ENCODE peak calls at places on chromosomes 13 and 19, in six cellular contexts. J is IMR-90, P is neuronal stem cell, B is H1, F is H9, N is trophoblast cell. D is an unnamed sample.

GRCh38 chr13:29449726-29450125 is 145.8 kb downstream of the SLC7A1 start:
- DNase-seq in F (no peak), B (no peak), N (no peak), J (no peak), P (no peak), D (no peak)

GRCh38 chr19:54480048-54480447 is 7.0 kb upstream of the CDC42EP5 start:
- DNase-seq in N (no peak), J (no peak), B (no peak), F (no peak), P (no peak), D (no peak)

GRCh38 chr19:35143231-35143715 is at the start of gene FXYD7:
- DNase-seq in F (peak), B (peak), P (no peak), N (no peak), J (no peak), D (no peak)

GRCh38 chr19:7928741-7929701 is 3.1 kb upstream of the CTXN1 start:
- DNase-seq in P (no peak), J (peak), N (peak), F (peak), B (peak), D (peak)

GRCh38 chr13:98150836-98151489 is 8.1 kb downstream of the FARP1 start:
- DNase-seq in J (no peak), F (no peak), N (no peak), B (no peak), P (no peak), D (no peak)

GRCh38 chr19:49793561-49793840 is 19.6 kb downstream of the FUZ start:
- DNase-seq in P (no peak), B (no peak), N (no peak), J (peak), F (no peak), D (peak)

GRCh38 chr19:45667620-45668341 is at the start of gene GIPR:
- DNase-seq in B (peak), N (peak), F (peak), J (peak), P (no peak), D (peak)

GRCh38 chr13:102978168-102978567 is 88.0 kb downstream of the SLC10A2 start:
- DNase-seq in B (no peak), P (no peak), N (no peak), F (no peak), J (no peak), D (no peak)

GRCh38 chr13:33213797-33214196 is 71.8 kb downstream of the STARD13 start:
- DNase-seq in F (no peak), J (peak), N (no peak), B (no peak), P (no peak), D (no peak)

GRCh38 chr13:112454648-112455334 is 78.6 kb downstream of the SPACA7 start:
- DNase-seq in J (no peak), P (no peak), N (no peak), F (peak), B (peak), D (no peak)

GRCh38 chr13:86318424-86318823 is 519.2 kb upstream of the SLITRK6 start:
- DNase-seq in P (no peak), N (no peak), F (no peak), B (no peak), J (no peak), D (no peak)

GRCh38 chr19:46471116-46471733 is at the start of gene PNMA8A:
- DNase-seq in P (peak), F (peak), J (peak), N (peak), B (peak), D (peak)

GRCh38 chr19:43983544-43983911 is 460 bp upstream of the ZNF155 start:
- DNase-seq in F (no peak), B (no peak), P (no peak), N (no peak), J (no peak), D (no peak)

GRCh38 chr13:35917942-35918645 is 213.1 kb downstream of the DCLK1 start:
- DNase-seq in N (no peak), F (no peak), P (no peak), J (peak), B (no peak), D (no peak)

GRCh38 chr13:46039421-46040036 is 13.0 kb downstream of the ZC3H13 start:
- DNase-seq in P (no peak), N (no peak), J (peak), F (no peak), B (no peak), D (no peak)

GRCh38 chr19:38721977-38722773 is 22.1 kb downstream of the CAPN12 start:
- DNase-seq in N (no peak), B (no peak), F (no peak), J (no peak), P (peak), D (no peak)

GRCh38 chr19:1469936-1470863 is 8.8 kb downstream of the C19orf25 start:
- DNase-seq in N (peak), F (peak), J (no peak), B (peak), P (peak), D (no peak)

GRCh38 chr19:3868770-3869456 is at the start of gene ZFR2:
- DNase-seq in P (no peak), J (no peak), B (peak), F (peak), N (no peak), D (no peak)

GRCh38 chr19:23439623-23440022 is 44.4 kb upstream of the ZNF91 start:
- DNase-seq in J (no peak), B (peak), N (peak), F (peak), P (no peak), D (no peak)

GRCh38 chr19:38233740-38234251 is 9.8 kb upstream of the DPF1 start:
- DNase-seq in P (peak), J (peak), N (peak), F (peak), B (peak), D (peak)

GRCh38 chr19:55579766-55580621 is 654 bp downstream of the ZNF579 start:
- DNase-seq in F (peak), N (no peak), J (peak), P (no peak), B (peak), D (peak)

GRCh38 chr19:58543826-58544590 is at the start of gene TRIM28:
- DNase-seq in P (peak), N (peak), J (peak), F (peak), B (peak), D (peak)

GRCh38 chr19:45250832-45251451 is at the start of gene MARK4:
- DNase-seq in B (peak), J (peak), F (peak), P (peak), N (peak), D (peak)

GRCh38 chr19:55451522-55452380 is 8.7 kb upstream of the SHISA7 start:
- DNase-seq in F (no peak), N (no peak), J (no peak), P (no peak), B (peak), D (no peak)

GRCh38 chr19:5329141-5329540 is 11.5 kb downstream of the PTPRS start:
- DNase-seq in B (no peak), J (no peak), P (no peak), N (peak), F (no peak), D (no peak)

GRCh38 chr19:5897189-5897969 is 6.2 kb downstream of the NDUFA11 start:
- DNase-seq in J (no peak), B (peak), N (no peak), P (no peak), F (no peak), D (no peak)

GRCh38 chr13:48804836-48805601 is 151.3 kb downstream of the CYSLTR2 start:
- DNase-seq in P (no peak), J (no peak), N (no peak), B (no peak), F (no peak), D (peak)

GRCh38 chr13:27628081-27628480 is 6.4 kb downstream of the POLR1D start:
- DNase-seq in J (no peak), B (no peak), N (no peak), P (no peak), F (no peak), D (no peak)

GRCh38 chr19:39363909-39364457 is 21.8 kb downstream of the SAMD4B start:
- DNase-seq in F (no peak), P (no peak), J (peak), B (no peak), N (peak), D (peak)

GRCh38 chr19:45645631-45646344 is 6.6 kb upstream of the EML2 start:
- DNase-seq in N (peak), F (peak), P (no peak), J (peak), B (peak), D (peak)

GRCh38 chr13:59178344-59178743 is 985.4 kb downstream of the DIAPH3 start:
- DNase-seq in B (no peak), N (no peak), J (peak), P (no peak), F (no peak), D (peak)

DNA sequence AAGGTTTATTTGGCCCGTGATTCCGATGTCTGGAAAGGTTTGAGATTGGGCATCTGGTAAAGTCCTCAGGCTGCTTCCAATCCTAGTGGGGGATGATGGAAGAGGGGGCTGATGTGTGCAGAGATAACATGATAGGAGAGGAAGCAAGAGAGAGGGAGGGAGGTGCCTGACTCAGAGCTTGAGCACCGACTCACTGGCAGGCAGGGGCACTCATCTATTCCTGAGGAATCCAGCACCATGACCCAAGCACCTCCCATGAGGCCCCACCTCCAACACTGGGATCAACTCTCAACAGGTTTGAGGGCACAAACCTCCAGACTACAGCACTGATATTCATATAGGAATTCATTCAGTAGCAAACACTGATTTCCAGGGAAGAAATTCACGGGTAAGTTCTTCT is 5.6 kb upstream of the SIGLEC9 start:
- DNase-seq in B (no peak), N (no peak), J (no peak), P (no peak), F (no peak), D (no peak)
- H4K8ac ChIP-seq in B (no peak), N (no peak), J (no peak), P (no peak), F (no peak), D (peak)

GRCh38 chr19:33193269-33193863 is 764 bp upstream of the LRP3 start:
- DNase-seq in F (no peak), B (no peak), P (no peak), J (no peak), N (no peak), D (no peak)
- H4K91ac ChIP-seq in F (no peak), B (no peak), P (no peak), J (no peak), N (no peak), D (no peak)

GRCh38 chr13:74006666-74007065 is 127.5 kb downstream of the KLF12 start:
- DNase-seq in P (no peak), N (peak), F (no peak), B (no peak), J (no peak), D (no peak)

GRCh38 chr13:74000906-74001305 is 133.3 kb downstream of the KLF12 start:
- DNase-seq in J (no peak), F (no peak), B (no peak), P (no peak), N (no peak), D (no peak)

GRCh38 chr13:73998631-73999030 is 135.6 kb downstream of the KLF12 start:
- DNase-seq in P (no peak), J (no peak), N (peak), B (no peak), F (no peak), D (no peak)

GRCh38 chr13:74005320-74006154 is 128.7 kb downstream of the KLF12 start:
- DNase-seq in F (no peak), B (no peak), N (no peak), P (no peak), J (no peak), D (no peak)

GRCh38 chr13:74003374-74003773 is 130.8 kb downstream of the KLF12 start:
- DNase-seq in N (no peak), P (no peak), F (no peak), J (peak), B (no peak), D (no peak)
- H2AFZ ChIP-seq in N (no peak), P (no peak), F (no peak), J (no peak), B (no peak), D (no peak)

DNA sequence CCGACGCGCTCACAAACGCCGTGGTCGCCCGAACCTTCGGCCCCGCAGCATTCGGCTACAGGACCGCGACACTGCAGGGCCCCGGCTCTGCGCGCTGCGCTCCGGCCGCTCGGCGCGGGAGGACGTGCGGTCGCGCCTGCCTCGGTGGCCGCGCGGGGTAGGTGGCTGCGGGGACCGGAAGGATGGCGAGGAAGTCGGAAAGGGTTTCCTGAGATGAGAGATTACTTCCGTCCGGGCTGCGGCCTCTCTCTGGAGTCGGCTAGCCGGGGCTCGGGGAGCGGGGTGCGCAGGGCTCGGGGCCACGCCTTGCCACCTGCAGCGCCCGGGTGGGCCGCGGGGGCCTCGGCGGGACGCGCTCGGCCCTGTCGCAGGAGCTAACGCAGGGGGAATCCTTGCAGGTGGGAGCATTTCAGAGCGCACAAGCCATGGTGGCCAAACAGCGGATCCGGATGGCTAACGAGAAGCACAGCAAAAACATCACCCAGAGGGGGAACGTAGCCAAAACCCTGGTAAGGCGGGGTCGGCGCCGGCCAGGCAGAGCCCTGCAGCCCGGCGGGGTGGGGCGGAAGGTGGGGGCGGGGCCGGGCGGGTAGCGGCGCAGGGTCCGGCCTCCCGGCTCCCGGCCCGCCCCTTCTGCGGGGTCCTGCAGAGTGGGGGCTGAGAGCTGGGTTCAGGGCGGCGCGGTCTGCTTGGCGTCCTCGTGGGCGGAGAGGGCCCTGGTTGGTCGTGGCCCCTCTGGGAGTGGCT is at the start of gene SERP2:
- DNase-seq in F (peak), B (peak), P (peak), N (peak), J (no peak), D (no peak)
- H4K8ac ChIP-seq in F (no peak), B (peak), P (no peak), N (peak), J (peak), D (peak)

D was measured in mesenchymal stem cell.